ENCODE peak calls at places on chromosomes 4 and X, in nine cellular contexts. M is GM23338, B is GM12878, I is A549, K is K562, G is HCT116, A is HL-60, W is Panc1, S is HepG2. D is an unnamed sample.

GRCh38 chrX:15465347-15465746 is 27.8 kb downstream of the PIR start:
- DNase-seq in S (no peak), I (no peak), W (no peak), G (no peak), B (peak), K (no peak), M (no peak), A (no peak), D (peak)

GRCh38 chr4:140996757-140997156 is 136.5 kb downstream of the RNF150 start:
- DNase-seq in B (no peak), M (no peak), S (no peak), K (no peak), W (no peak), I (no peak), A (no peak), G (no peak), D (no peak)

GRCh38 chr4:5444918-5445517 is 263.3 kb downstream of the EVC2 start:
- DNase-seq in A (no peak), M (no peak), G (no peak), B (no peak), K (no peak), I (no peak), W (no peak), S (no peak), D (no peak)

GRCh38 chrX:131277543-131278115 is 11.5 kb downstream of the IGSF1 start:
- DNase-seq in I (no peak), S (no peak), B (no peak), W (no peak), M (peak), K (no peak), G (no peak), A (no peak), D (no peak)

GRCh38 chrX:101785142-101785541 is 125.5 kb upstream of the ARMCX2 start:
- DNase-seq in M (no peak), I (no peak), A (no peak), B (no peak), W (no peak), G (no peak), K (no peak), S (no peak), D (no peak)

GRCh38 chr4:168696828-168697227 is 200.0 kb downstream of the PALLD start:
- DNase-seq in B (no peak), I (no peak), M (no peak), W (no peak), G (no peak), K (no peak), S (no peak), A (no peak), D (no peak)

GRCh38 chr4:39637572-39638357 is 900 bp downstream of the SMIM14 start:
- DNase-seq in W (no peak), A (no peak), K (peak), S (peak), G (peak), M (peak), B (no peak), I (no peak), D (peak)

GRCh38 chr4:27011401-27011800 is 150.8 kb downstream of the STIM2 start:
- DNase-seq in G (no peak), A (no peak), W (no peak), I (no peak), K (no peak), B (no peak), S (no peak), M (no peak), D (no peak)

GRCh38 chr4:113446019-113446418 is 315.5 kb downstream of the CAMK2D start:
- DNase-seq in A (no peak), G (peak), B (no peak), M (no peak), S (peak), K (no peak), W (no peak), I (no peak), D (no peak)

GRCh38 chr4:76897522-76898384 is at the start of gene SOWAHB:
- DNase-seq in A (no peak), B (no peak), W (no peak), I (peak), S (peak), K (no peak), M (peak), G (peak), D (peak)
- TF ChIP-seq REST in A (no peak), B (no peak), W (no peak), I (no peak), S (no peak), K (no peak), M (no peak), G (no peak), D (no peak)

DNA sequence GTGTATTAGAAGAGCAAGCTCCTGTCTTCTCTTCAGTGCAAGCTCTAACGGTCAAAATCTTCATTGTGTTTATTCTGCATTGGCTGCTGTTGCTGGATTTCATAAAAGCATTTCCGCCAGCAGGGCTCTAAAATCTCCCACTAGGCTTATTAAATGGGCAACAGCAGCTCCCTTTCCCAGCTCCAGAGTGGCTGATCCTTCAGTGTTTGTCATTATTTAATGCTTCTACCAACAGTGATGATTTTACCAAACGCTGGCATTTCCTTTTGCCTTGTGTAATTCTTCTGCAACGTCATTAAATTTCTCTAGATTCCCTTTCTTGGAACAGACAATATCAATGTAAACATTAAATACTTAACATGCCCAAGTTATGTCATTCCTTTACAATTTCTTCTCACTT is 20.1 kb downstream of the SLC7A11 start:
- DNase-seq in S (no peak), B (no peak), M (no peak), K (no peak), W (no peak), G (no peak), A (no peak), I (no peak), D (no peak)
- TF ChIP-seq REST in S (no peak), B (no peak), M (no peak), K (no peak), W (no peak), G (no peak), A (no peak), I (no peak), D (no peak)

GRCh38 chr4:88735554-88735953 is 37.9 kb upstream of the NAP1L5 start:
- DNase-seq in B (no peak), K (no peak), G (no peak), W (no peak), S (no peak), A (no peak), I (no peak), M (no peak), D (no peak)

GRCh38 chr4:88737304-88738015 is 39.8 kb upstream of the NAP1L5 start:
- DNase-seq in M (peak), A (no peak), I (no peak), K (no peak), S (no peak), B (peak), W (no peak), G (no peak), D (no peak)

GRCh38 chr4:88732714-88733368 is 35.2 kb upstream of the NAP1L5 start:
- DNase-seq in A (no peak), B (no peak), M (no peak), S (no peak), G (no peak), W (no peak), I (no peak), K (no peak), D (no peak)

GRCh38 chr4:88736264-88736663 is 38.6 kb upstream of the NAP1L5 start:
- DNase-seq in B (no peak), A (no peak), M (no peak), W (no peak), K (no peak), I (no peak), S (no peak), G (no peak), D (no peak)

GRCh38 chr4:88734403-88734949 is 36.8 kb upstream of the NAP1L5 start:
- DNase-seq in A (no peak), M (no peak), S (no peak), G (no peak), B (no peak), I (no peak), W (no peak), K (no peak), D (no peak)
- TF ChIP-seq REST in A (no peak), M (no peak), S (no peak), G (no peak), B (no peak), I (no peak), W (no peak), K (no peak), D (no peak)

GRCh38 chr4:162853788-162854187 is 312.9 kb downstream of the NAF1 start:
- DNase-seq in I (no peak), G (no peak), B (no peak), W (no peak), M (no peak), K (no peak), S (no peak), A (no peak), D (no peak)

GRCh38 chr4:162852642-162853041 is 314.0 kb downstream of the NAF1 start:
- DNase-seq in W (no peak), I (no peak), G (no peak), B (no peak), M (peak), S (no peak), K (no peak), A (no peak), D (no peak)

GRCh38 chr4:162847945-162848549 is 318.6 kb downstream of the NAF1 start:
- DNase-seq in B (no peak), K (no peak), A (no peak), G (no peak), W (no peak), S (no peak), M (no peak), I (no peak), D (no peak)

GRCh38 chr4:162849922-162850321 is 316.8 kb downstream of the NAF1 start:
- DNase-seq in M (no peak), A (no peak), G (no peak), K (no peak), I (no peak), S (no peak), B (no peak), W (no peak), D (no peak)
- TF ChIP-seq REST in M (no peak), A (no peak), G (no peak), K (no peak), I (no peak), S (no peak), B (no peak), W (no peak), D (no peak)

DNA sequence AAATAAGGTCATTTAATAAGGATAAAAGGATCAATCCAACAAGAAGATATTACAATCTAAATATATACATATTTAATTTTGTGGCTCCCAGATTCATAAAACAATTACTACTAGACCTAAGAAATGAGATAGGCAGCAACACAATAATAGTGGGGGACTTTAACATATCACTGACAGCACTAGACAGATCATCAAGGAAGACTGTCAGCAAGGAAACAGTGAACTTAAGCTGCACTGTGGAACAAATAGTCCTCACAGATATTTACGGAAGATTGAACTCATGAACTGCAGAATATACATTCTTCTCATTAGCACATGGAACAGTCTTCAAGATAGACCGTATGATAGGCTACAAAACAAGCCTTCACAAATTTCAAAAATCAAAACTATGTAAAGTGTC is 56.1 kb upstream of the NAP1L2 start:
- DNase-seq in K (no peak), G (no peak), A (no peak), S (no peak), B (no peak), M (no peak), W (no peak), I (no peak), D (no peak)
- TF ChIP-seq REST in K (no peak), G (no peak), A (no peak), S (no peak), B (no peak), M (no peak), W (no peak), I (no peak), D (no peak)

GRCh38 chr4:22019676-22020075 is 71.1 kb upstream of the KCNIP4 start:
- DNase-seq in S (no peak), K (no peak), G (no peak), A (no peak), W (no peak), B (no peak), M (no peak), I (no peak), D (no peak)
- TF ChIP-seq REST in S (no peak), K (no peak), G (no peak), A (no peak), W (no peak), B (no peak), M (no peak), I (no peak), D (no peak)

GRCh38 chr4:158122501-158122900 is 50.3 kb downstream of the GASK1B start:
- DNase-seq in A (no peak), S (no peak), G (no peak), W (no peak), I (no peak), M (no peak), K (no peak), B (no peak), D (no peak)
- TF ChIP-seq REST in A (no peak), S (no peak), G (no peak), W (no peak), I (no peak), M (no peak), K (no peak), B (no peak), D (no peak)

DNA sequence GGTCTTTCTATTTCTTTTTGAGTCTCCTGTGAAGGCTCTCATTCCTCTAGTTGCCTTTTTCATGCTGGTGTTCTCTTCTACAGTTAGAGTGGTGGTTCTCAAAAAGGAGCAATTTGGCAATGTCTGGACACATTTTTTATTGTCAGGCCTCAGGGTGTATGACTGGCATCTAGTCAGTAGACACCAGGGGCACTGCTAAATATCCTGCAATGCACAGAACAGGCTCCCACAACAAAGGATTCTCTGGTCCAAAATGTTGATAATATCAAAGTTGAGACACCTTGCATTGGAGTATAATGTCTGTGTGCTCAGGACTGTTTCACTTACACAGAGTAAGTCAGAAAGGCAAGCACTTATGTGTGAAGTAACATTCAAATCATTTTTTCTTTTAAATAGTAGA is 1360.7 kb downstream of the ADGRL3 start:
- DNase-seq in K (no peak), G (no peak), A (no peak), B (no peak), M (no peak), I (no peak), S (no peak), W (no peak), D (peak)
- TF ChIP-seq REST in K (no peak), G (no peak), A (no peak), B (no peak), M (no peak), I (no peak), S (no peak), W (no peak), D (no peak)